ENCODE peak calls at places on chromosome 15, in four cellular contexts. Y is K562, U is SK-N-SH, V is GM12878. Q is an unnamed sample.

GRCh38 chr15:38072507-38073277 is 138.3 kb downstream of the TMCO5A start:
- DNase-seq in Y (peak; percentile 31), U (peak; percentile 84), V (no peak), Q (peak; percentile 76)

GRCh38 chr15:79078763-79079395 is 11.7 kb downstream of the RASGRF1 start:
- DNase-seq in Y (peak; percentile 5), U (no peak), V (no peak), Q (no peak)

GRCh38 chr15:68304611-68305337 is 27.2 kb downstream of the FEM1B start:
- DNase-seq in Y (no peak), U (no peak), V (no peak), Q (no peak)

GRCh38 chr15:39025881-39026280 is 461.3 kb upstream of the RASGRP1 start:
- DNase-seq in Y (no peak), U (no peak), V (no peak), Q (no peak)

GRCh38 chr15:66608159-66608558 is 42.4 kb upstream of the LCTL start:
- DNase-seq in Y (no peak), U (no peak), V (no peak), Q (no peak)

GRCh38 chr15:67177750-67178149 is 76.7 kb downstream of the AAGAB start:
- DNase-seq in Y (no peak), U (no peak), V (no peak), Q (no peak)

GRCh38 chr15:88605507-88606436 is 15.4 kb upstream of the AEN start:
- DNase-seq in Y (peak; percentile 73), U (peak; percentile 65), V (no peak), Q (no peak)

GRCh38 chr15:94677202-94677790 is 445.9 kb downstream of the MCTP2 start:
- DNase-seq in Y (no peak), U (no peak), V (no peak), Q (no peak)

GRCh38 chr15:65688462-65688861 is 66.7 kb downstream of the SLC24A1 start:
- DNase-seq in Y (no peak), U (no peak), V (peak; percentile 32), Q (no peak)

GRCh38 chr15:78637776-78638435 is 3.1 kb downstream of the CHRNB4 start:
- DNase-seq in Y (no peak), U (no peak), V (no peak), Q (no peak)

GRCh38 chr15:98745650-98746374 is 97.5 kb downstream of the IGF1R start:
- DNase-seq in Y (no peak), U (no peak), V (no peak), Q (no peak)

GRCh38 chr15:52255008-52255407 is 40.6 kb downstream of the MYO5C start:
- DNase-seq in Y (no peak), U (no peak), V (no peak), Q (no peak)

GRCh38 chr15:23642413-23643044 is 5.1 kb downstream of the MAGEL2 start:
- DNase-seq in Y (peak; percentile 79), U (peak; percentile 81), V (no peak), Q (peak; percentile 23)

GRCh38 chr15:100713163-100713867 is 110.9 kb downstream of the ASB7 start:
- DNase-seq in Y (no peak), U (no peak), V (no peak), Q (peak; percentile 93)

GRCh38 chr15:44199393-44199792 is 4.3 kb upstream of the FRMD5 start:
- DNase-seq in Y (no peak), U (no peak), V (no peak), Q (no peak)

GRCh38 chr15:43127752-43128151 is 5.6 kb upstream of the TMEM62 start:
- DNase-seq in Y (no peak), U (no peak), V (no peak), Q (no peak)

GRCh38 chr15:90266485-90266884 is 1.0 kb downstream of the NGRN start:
- DNase-seq in Y (peak; percentile 49), U (no peak), V (no peak), Q (no peak)

GRCh38 chr15:61517776-61518175 is 288.7 kb upstream of the RORA start:
- DNase-seq in Y (no peak), U (no peak), V (no peak), Q (no peak)

GRCh38 chr15:29342201-29342600 is 72.6 kb upstream of the NSMCE3 start:
- DNase-seq in Y (no peak), U (no peak), V (no peak), Q (no peak)

GRCh38 chr15:28026764-28027713 is 72.1 kb downstream of the OCA2 start:
- DNase-seq in Y (peak; percentile 34), U (no peak), V (no peak), Q (no peak)

GRCh38 chr15:40279437-40280141 is 3.3 kb downstream of the ANKRD63 start:
- DNase-seq in Y (peak; percentile 77), U (peak; percentile 91), V (no peak), Q (no peak)

GRCh38 chr15:40722934-40723333 is 28.0 kb downstream of the RAD51 start:
- DNase-seq in Y (no peak), U (no peak), V (no peak), Q (no peak)

GRCh38 chr15:76203766-76204557 is 107.3 kb downstream of the ETFA start:
- DNase-seq in Y (no peak), U (no peak), V (no peak), Q (no peak)

GRCh38 chr15:31148622-31149505 is 47.3 kb upstream of the TRPM1 start:
- DNase-seq in Y (no peak), U (no peak), V (no peak), Q (no peak)

GRCh38 chr15:58064119-58065010 is 1.1 kb downstream of the ALDH1A2 start:
- DNase-seq in Y (no peak), U (no peak), V (no peak), Q (no peak)

GRCh38 chr15:82105458-82106205 is 59.8 kb upstream of the MEX3B start:
- DNase-seq in Y (no peak), U (no peak), V (no peak), Q (no peak)

GRCh38 chr15:90451215-90451850 is 63.3 kb downstream of the IQGAP1 start:
- DNase-seq in Y (no peak), U (no peak), V (no peak), Q (no peak)

GRCh38 chr15:49315543-49315942 is 107.5 kb upstream of the FGF7 start:
- DNase-seq in Y (no peak), U (peak; percentile 9), V (no peak), Q (no peak)

GRCh38 chr15:72797834-72798233 is 14.3 kb upstream of the ADPGK start:
- DNase-seq in Y (no peak), U (no peak), V (no peak), Q (no peak)

GRCh38 chr15:72797338-72797689 is 13.8 kb upstream of the ADPGK start:
- DNase-seq in Y (no peak), U (no peak), V (no peak), Q (no peak)

GRCh38 chr15:72801590-72802345 is 18.2 kb upstream of the ADPGK start:
- DNase-seq in Y (no peak), U (no peak), V (no peak), Q (no peak)

GRCh38 chr15:72803006-72803405 is 19.4 kb upstream of the ADPGK start:
- DNase-seq in Y (no peak), U (no peak), V (no peak), Q (no peak)

GRCh38 chr15:72800819-72801481 is 17.4 kb upstream of the ADPGK start:
- DNase-seq in Y (no peak), U (no peak), V (no peak), Q (no peak)
- TF ChIP-seq CTCF in Y (no peak), U (no peak), V (no peak), Q (no peak)

GRCh38 chr15:70863450-70864218 is 9.7 kb upstream of the LARP6 start:
- DNase-seq in Y (no peak), U (no peak), V (no peak), Q (peak; percentile 57)
- H3K4me2 ChIP-seq in Y (no peak overlapping the region), U (peak overlapping the region; percentile 33), V (no peak overlapping the region), Q (peak overlapping the region; percentile 48)

GRCh38 chr15:72907733-72908132 is 124.2 kb upstream of the ADPGK start:
- DNase-seq in Y (peak; percentile 8), U (peak; percentile 47), V (no peak), Q (no peak)

GRCh38 chr15:72902929-72903260 is 119.3 kb upstream of the ADPGK start:
- DNase-seq in Y (no peak), U (no peak), V (no peak), Q (no peak)

DNA sequence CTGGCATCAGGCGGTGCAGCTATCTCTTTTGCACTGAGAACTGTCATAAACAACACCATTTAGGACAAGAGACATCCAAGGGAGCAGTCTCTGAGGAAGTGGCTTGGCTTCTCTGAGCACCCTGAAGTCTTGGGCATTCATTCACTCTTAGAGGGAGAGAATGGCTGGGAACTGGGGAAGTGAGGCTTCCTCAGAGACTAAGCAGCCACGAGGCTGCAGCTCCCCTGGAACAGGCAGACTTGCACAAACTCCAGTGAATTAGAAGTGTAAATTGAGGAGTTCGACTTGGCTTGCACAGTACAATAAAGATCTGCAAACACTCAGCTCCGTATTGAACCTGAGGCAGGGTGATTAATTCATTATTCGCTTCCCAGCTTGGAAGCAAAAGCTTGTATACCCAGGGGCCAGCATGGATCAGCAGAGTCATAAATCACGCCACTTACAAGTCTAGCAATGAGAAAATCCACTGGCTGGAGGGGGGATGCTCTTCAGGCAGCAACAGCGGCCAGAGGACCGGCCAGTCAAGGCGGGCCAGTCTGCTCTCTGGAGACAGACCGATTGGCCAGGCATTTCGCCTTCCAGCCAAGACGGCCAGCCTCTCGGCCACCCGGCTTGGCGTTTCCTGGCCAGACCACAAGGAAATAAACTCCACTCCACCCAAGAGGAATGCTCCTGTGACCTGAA is 118.8 kb upstream of the ADPGK start:
- DNase-seq in Y (no peak), U (no peak), V (no peak), Q (no peak)
- TF ChIP-seq JUND in Y (no peak), U (no peak), V (no peak), Q (no peak)

GRCh38 chr15:73244333-73244732 is 124.4 kb downstream of the HCN4 start:
- DNase-seq in Y (peak; percentile 41), U (peak; percentile 10), V (no peak), Q (peak; percentile 22)
- TF ChIP-seq CTCF in Y (peak; percentile 49), U (peak; percentile 33), V (peak; percentile 59), Q (peak; percentile 72)

DNA sequence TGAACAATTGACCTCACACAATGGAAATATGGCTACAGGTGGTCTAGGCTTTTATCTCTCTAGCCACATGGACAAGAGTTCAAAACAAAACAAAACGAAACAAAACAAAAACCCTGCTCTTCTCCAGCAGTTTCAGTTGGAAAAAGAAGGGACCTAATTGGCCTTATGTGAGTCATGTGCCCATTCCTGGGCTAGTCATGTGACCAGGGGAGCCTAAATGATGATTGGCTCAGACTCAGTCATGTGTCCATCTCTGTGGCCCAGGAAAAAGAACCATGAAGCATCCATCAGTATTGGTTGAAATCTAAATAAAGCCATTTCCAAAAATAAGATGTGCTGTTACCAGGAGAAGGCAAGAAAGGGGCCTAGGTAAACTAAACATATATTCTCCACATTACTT is 96.8 kb downstream of the ANXA2 start:
- DNase-seq in Y (peak; percentile 13), U (no peak), V (no peak), Q (peak; percentile 27)
- H3K4me2 ChIP-seq in Y (no peak overlapping the region), U (no peak overlapping the region), V (no peak overlapping the region), Q (no peak overlapping the region)

Q was measured in HCT116.